ENCODE peak calls at places on chromosomes 11 and 22, in five cellular contexts. N, F, V, U and A are unnamed samples. For H3K4me1, the result is how much of the 10 kb centered on the place peaks cover.

GRCh38 chr22:25955323-25955722 is 213.3 kb downstream of the MYO18B start:
- DNase-seq in N (no peak), F (no peak), V (no peak), U (no peak), A (no peak)

GRCh38 chr11:93845181-93846092 is 5.0 kb downstream of the VSTM5 start:
- DNase-seq in N (peak), F (no peak), V (no peak), U (peak), A (no peak)

GRCh38 chr11:1303973-1304372 is 5.5 kb downstream of the TOLLIP start:
- DNase-seq in N (no peak), F (no peak), V (peak), U (peak), A (no peak)

GRCh38 chr11:77884186-77884828 is 63.4 kb downstream of the AAMDC start:
- DNase-seq in N (no peak), F (no peak), V (no peak), U (peak), A (no peak)

GRCh38 chr11:1073261-1073724 is 1.4 kb upstream of the MUC2 start:
- DNase-seq in N (peak), F (no peak), V (peak), U (peak), A (no peak)

GRCh38 chr22:33542153-33542552 is 378.1 kb downstream of the LARGE1 start:
- DNase-seq in N (no peak), F (no peak), V (no peak), U (no peak), A (peak)

GRCh38 chr11:94623120-94623735 is 56.1 kb downstream of the PIWIL4 start:
- DNase-seq in N (peak), F (peak), V (peak), U (peak), A (peak)

GRCh38 chr22:22166941-22167713 is 77.5 kb upstream of the VPREB1 start:
- DNase-seq in N (no peak), F (no peak), V (no peak), U (no peak), A (no peak)

GRCh38 chr11:92246637-92247036 is 22.0 kb downstream of the FAT3 start:
- DNase-seq in N (peak), F (no peak), V (no peak), U (no peak), A (no peak)

DNA sequence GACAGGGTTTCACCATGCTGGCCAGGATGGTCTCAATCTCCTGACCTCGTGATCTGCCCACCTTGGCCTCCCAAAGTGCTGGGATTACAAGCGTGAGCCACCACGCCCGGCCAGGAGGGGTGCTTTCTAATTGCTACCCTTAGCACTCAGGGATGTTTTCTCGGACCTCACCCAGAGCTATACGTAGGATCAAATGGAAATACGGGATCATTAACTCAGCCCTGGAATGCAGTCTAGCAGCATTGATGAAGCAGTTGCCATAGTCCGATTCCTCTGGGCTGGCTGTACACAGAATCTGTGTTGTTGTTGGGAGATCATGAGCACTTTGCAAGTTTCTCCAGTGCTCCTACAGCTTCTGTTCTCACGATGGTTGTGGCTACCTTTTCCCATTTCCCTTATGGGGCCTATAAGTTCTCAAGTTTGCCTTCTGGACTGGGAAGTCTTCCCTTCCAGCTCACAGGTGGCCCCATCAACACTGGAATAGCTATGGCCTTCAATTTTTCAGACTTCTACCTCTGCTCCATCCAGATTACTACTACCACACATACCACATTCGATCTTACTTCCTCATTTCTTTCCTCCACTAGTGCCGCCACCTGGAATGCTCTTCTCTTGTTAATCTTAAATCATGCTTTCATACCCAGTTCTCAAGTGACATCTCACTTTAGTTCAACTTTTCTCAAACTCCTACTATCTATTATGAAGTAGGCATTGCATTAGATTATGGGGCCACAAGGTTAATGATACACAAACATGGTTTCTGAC is 16.1 kb upstream of the PCF11 start:
- DNase-seq in N (no peak), F (no peak), V (no peak), U (no peak), A (no peak)
- H3K27ac ChIP-seq in N (no peak), F (no peak), V (no peak), U (no peak), A (no peak)

DNA sequence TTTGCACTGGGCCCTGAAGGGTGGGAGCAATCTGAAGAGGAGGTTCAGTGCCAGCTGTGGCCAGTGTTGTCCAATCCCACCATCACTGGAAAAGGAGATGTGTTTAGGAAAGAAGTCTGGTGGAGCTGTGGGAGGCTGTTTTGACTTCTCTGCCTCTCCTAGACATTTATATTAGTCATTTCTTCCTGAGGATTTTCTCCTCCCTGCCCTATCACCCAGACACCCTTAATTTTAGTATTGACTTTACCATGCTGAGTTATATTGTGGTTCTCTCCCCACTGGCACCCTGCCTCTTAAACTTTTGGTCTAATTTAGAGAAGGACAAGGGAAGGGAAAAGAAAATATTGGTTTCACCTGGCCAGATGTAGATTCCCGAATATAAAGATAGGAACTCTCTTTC is 159.1 kb downstream of the WNT11 start:
- DNase-seq in N (no peak), F (no peak), V (no peak), U (peak), A (no peak)
- TF ChIP-seq CTCF in N (no peak), F (no peak), V (no peak), U (no peak), A (no peak)

GRCh38 chr11:65580031-65580692 is 4.3 kb downstream of the EHBP1L1 start:
- DNase-seq in N (no peak), F (no peak), V (no peak), U (no peak), A (no peak)
- H3K4me1 ChIP-seq in N (under half), F (under half), V (under half), U (under half), A (under half)

GRCh38 chr22:19620742-19621371 is 93.4 kb upstream of the SEPTIN5 start:
- DNase-seq in N (no peak), F (no peak), V (no peak), U (no peak), A (no peak)
- H3K27ac ChIP-seq in N (no peak), F (no peak), V (no peak), U (no peak), A (peak)

DNA sequence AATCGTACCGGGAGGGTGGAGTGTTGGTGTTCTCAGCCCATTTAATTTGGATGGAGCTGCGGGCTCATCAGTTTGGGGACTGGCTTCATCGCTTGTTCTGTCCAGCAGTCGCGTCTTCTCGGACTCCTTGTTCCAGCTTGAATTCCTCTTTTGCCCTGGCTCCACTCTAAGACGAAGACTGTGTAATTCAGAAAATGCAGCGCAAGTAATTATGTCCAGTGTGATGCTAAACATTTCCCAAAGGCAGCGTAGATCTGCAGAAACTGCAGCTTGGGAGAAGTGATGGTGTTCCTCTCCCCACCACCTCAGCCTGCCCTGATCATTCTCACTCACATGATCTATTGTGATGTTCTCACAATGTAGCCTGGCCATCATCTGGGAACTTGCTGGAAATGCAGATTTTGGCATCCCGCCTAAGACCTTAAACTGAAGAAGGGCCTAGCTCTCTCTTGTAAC is 666 bp downstream of the SLC25A18 start:
- DNase-seq in N (no peak), F (peak), V (no peak), U (peak), A (peak)
- TF ChIP-seq CTCF in N (no peak), F (no peak), V (no peak), U (no peak), A (no peak)

DNA sequence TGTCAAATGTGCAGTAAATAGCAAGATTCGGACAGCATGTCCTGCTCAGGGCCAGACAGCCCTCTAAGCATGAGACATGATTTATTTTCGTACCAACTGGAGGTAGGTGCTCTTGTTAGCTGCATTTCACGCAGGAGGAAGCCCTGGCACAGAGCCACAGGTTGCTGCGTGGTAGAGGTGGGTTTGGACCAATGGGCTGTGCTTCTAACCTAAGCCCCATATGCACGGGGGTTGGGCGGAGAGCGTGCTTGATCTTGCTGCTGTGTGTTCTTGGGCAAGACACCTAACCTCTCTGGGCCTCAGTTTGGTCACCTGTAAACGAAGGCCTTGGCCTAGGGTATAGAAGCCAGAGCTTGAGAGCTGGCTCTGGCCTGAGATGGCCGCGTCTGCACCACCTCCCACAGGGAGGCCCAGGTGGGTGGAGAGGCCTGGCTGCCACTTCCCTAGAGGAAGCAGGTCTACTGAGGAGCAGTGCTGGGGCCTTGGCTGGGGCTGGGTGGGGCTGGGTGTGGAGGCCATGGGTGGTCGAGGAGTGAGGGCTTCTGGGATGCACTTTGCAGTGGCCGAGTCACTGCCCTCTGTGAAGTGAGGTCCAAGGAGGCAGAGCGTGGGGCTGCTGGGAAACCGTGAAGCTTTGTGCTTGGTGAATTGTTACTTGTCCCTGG is 38.5 kb upstream of the GRAMD4 start:
- DNase-seq in N (no peak), F (no peak), V (no peak), U (no peak), A (no peak)
- H3K4me1 ChIP-seq in N (under half), F (half or more), V (under half), U (under half), A (under half)